ENCODE peak calls at places on chromosome 14, in nine cellular contexts. L is ovary; I is RCC 7860; G is immature natural killer cell; M is stimulated activated CD4-positive, alpha-beta T cell treated with anti-CD3 and anti-CD28 coated beads, Interleukin-2, amount 100 ng/mL, for 48 hours; H is SW480; A is NCI-H524; E is C1 segment of cervical spinal cord; W is AG10803. J is an unnamed sample.

GRCh38 chr14:38056270-38056669 is 151.4 kb upstream of the SSTR1 start:
- DNase-seq in L (no peak), I (no peak), G (peak; percentile 30), M (no peak), H (no peak), A (no peak), E (no peak), W (no peak), J (no peak)

GRCh38 chr14:64220466-64220865 is 73.7 kb downstream of the ESR2 start:
- DNase-seq in L (peak; percentile 85), I (no peak), G (no peak), M (no peak), H (no peak), A (peak; percentile 80), E (no peak), W (no peak), J (no peak)

GRCh38 chr14:104514156-104514848 is 65.3 kb upstream of the C14orf180 start:
- DNase-seq in L (no peak), I (no peak), G (no peak), M (no peak), H (no peak), A (no peak), E (no peak), W (no peak), J (no peak)

GRCh38 chr14:99687284-99688209 is 3.4 kb downstream of the CYP46A1 start:
- DNase-seq in L (peak; percentile 5), I (no peak), G (peak; percentile 9), M (peak; percentile 23), H (peak; percentile 31), A (no peak), E (no peak), W (no peak), J (no peak)

GRCh38 chr14:79510659-79511058 is 700.6 kb downstream of the DIO2 start:
- DNase-seq in L (no peak), I (peak; percentile 21), G (no peak), M (no peak), H (no peak), A (peak; percentile 20), E (no peak), W (peak; percentile 56), J (peak; percentile 36)

GRCh38 chr14:90288646-90289355 is 32.4 kb downstream of the PSMC1 start:
- DNase-seq in L (no peak), I (no peak), G (peak; percentile 9), M (no peak), H (no peak), A (peak; percentile 96), E (no peak), W (peak; percentile 29), J (no peak)

GRCh38 chr14:64303471-64303917 is 9.3 kb upstream of the ESR2 start:
- DNase-seq in L (no peak), I (peak; percentile 55), G (peak; percentile 43), M (no peak), H (peak; percentile 75), A (peak; percentile 84), E (no peak), W (peak; percentile 60), J (peak; percentile 57)

GRCh38 chr14:68794856-68795601 is 2.2 kb upstream of the ZFP36L1 start:
- DNase-seq in L (peak; percentile 68), I (peak; percentile 72), G (no peak), M (peak; percentile 43), H (peak; percentile 80), A (no peak), E (peak; percentile 79), W (peak; percentile 99), J (peak; percentile 54)

GRCh38 chr14:24398943-24399801 is at the start of gene NYNRIN:
- DNase-seq in L (peak; percentile 69), I (no peak), G (peak; percentile 46), M (no peak), H (peak; percentile 15), A (peak; percentile 56), E (peak; percentile 25), W (no peak), J (no peak)

GRCh38 chr14:31705731-31706130 is 144.5 kb downstream of the NUBPL start:
- DNase-seq in L (no peak), I (no peak), G (no peak), M (no peak), H (no peak), A (no peak), E (no peak), W (no peak), J (no peak)

GRCh38 chr14:102227184-102227964 is 77.6 kb downstream of the MOK start:
- DNase-seq in L (peak; percentile 31), I (no peak), G (no peak), M (no peak), H (no peak), A (no peak), E (no peak), W (peak; percentile 12), J (no peak)

GRCh38 chr14:96586056-96586455 is 83.9 kb downstream of the PAPOLA start:
- DNase-seq in L (no peak), I (no peak), G (no peak), M (no peak), H (no peak), A (no peak), E (no peak), W (no peak), J (no peak)

GRCh38 chr14:100592972-100593371 is 5.8 kb upstream of the BEGAIN start:
- DNase-seq in L (no peak), I (no peak), G (no peak), M (no peak), H (no peak), A (no peak), E (no peak), W (no peak), J (no peak)

GRCh38 chr14:98368214-98368613 is 903.8 kb downstream of the BCL11B start:
- DNase-seq in L (no peak), I (no peak), G (no peak), M (no peak), H (no peak), A (no peak), E (no peak), W (no peak), J (no peak)

GRCh38 chr14:91063119-91063518 is 2.7 kb upstream of the RPS6KA5 start:
- DNase-seq in L (no peak), I (no peak), G (peak; percentile 80), M (no peak), H (no peak), A (no peak), E (no peak), W (no peak), J (no peak)

GRCh38 chr14:22915886-22916521 is 2.9 kb downstream of the RBM23 start:
- DNase-seq in L (no peak), I (no peak), G (no peak), M (no peak), H (no peak), A (no peak), E (no peak), W (peak; percentile 75), J (no peak)

GRCh38 chr14:71606575-71606974 is 325.7 kb upstream of the RGS6 start:
- DNase-seq in L (no peak), I (no peak), G (no peak), M (no peak), H (no peak), A (no peak), E (no peak), W (no peak), J (no peak)

GRCh38 chr14:100028990-100029677 is 36.1 kb upstream of the EVL start:
- DNase-seq in L (no peak), I (no peak), G (no peak), M (no peak), H (no peak), A (no peak), E (no peak), W (peak; percentile 12), J (no peak)